ENCODE peak calls at places on chromosomes 3 and 15, in four cellular contexts. N is fibroblast of pulmonary artery, L is kidney epithelial cell, X is tibial nerve. O is an unnamed sample.

GRCh38 chr3:97872209-97873042 is 50.6 kb downstream of the CRYBG3 start:
- DNase-seq in N (peak), L (peak), X (no peak), O (peak)

GRCh38 chr3:126490619-126491018 is 14.9 kb upstream of the ZXDC start:
- DNase-seq in N (no peak), L (no peak), X (no peak), O (no peak)

GRCh38 chr3:113825090-113825489 is 13.5 kb upstream of the GRAMD1C start:
- DNase-seq in N (peak), L (peak), X (no peak), O (no peak)

GRCh38 chr3:99909714-99910508 is 92.2 kb downstream of the CMSS1 start:
- DNase-seq in N (peak), L (peak), X (no peak), O (peak)

GRCh38 chr3:178754852-178755510 is 218.7 kb downstream of the KCNMB2 start:
- DNase-seq in N (no peak), L (no peak), X (no peak), O (no peak)

GRCh38 chr3:53554559-53555511 is 60.4 kb downstream of the CACNA1D start:
- DNase-seq in N (no peak), L (no peak), X (no peak), O (no peak)

GRCh38 chr3:182370949-182371348 is 422.4 kb upstream of the ATP11B start:
- DNase-seq in N (no peak), L (no peak), X (no peak), O (peak)

GRCh38 chr15:91965501-91966180 is 112.1 kb downstream of the SLCO3A1 start:
- DNase-seq in N (peak), L (peak), X (no peak), O (peak)

GRCh38 chr15:70375006-70375409 is 277.3 kb upstream of the TLE3 start:
- DNase-seq in N (peak), L (peak), X (no peak), O (peak)

GRCh38 chr3:195697582-195698324 is 23.0 kb upstream of the MUC20 start:
- DNase-seq in N (peak), L (peak), X (no peak), O (peak)

GRCh38 chr15:39593071-39594055 is 12.5 kb downstream of the THBS1 start:
- DNase-seq in N (peak), L (no peak), X (no peak), O (peak)

GRCh38 chr15:26771168-26771916 is 1.5 kb downstream of the GABRB3 start:
- DNase-seq in N (no peak), L (no peak), X (no peak), O (no peak)

GRCh38 chr15:63908986-63909385 is 75.2 kb upstream of the HERC1 start:
- DNase-seq in N (no peak), L (no peak), X (no peak), O (no peak)

GRCh38 chr15:90895571-90896117 is 7.5 kb upstream of the MAN2A2 start:
- DNase-seq in N (peak), L (no peak), X (no peak), O (no peak)
- TF ChIP-seq CTCF in N (no peak), L (no peak), X (no peak), O (peak)

DNA sequence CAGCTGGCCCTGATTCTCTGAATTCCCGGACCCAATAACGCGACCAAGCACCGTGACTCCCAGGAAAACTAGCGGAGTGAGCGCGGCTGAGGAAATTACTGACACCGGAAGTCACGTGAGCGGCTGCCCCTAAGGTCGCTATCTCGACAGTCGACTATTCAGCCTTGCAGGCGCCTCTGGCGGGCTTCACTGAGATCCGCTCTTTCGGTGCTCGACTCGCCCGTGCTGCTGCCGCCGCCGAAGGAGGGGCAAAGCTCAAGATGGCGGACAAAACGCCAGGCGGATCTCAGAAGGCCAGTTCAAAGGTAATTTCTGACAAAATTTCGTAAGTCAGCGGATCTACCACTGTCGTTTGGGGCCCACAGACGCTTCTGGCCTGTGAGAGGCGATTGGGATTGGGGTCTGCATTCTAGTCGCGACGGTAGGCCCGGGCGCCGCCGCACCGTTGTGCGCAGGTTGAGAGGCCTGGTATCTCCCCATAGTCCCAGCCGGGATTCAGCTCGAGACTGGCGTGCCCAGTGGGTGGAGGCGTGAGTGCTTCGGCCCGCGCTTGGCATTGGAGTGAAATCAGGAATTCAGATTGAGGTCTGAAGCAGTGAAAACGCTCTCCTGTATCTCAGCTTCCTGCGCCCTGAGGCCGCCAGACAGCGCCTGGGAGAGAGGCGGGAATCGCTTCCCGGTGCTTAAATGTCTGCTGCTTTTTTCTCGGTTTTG is at the start of gene U2SURP:
- DNase-seq in N (peak), L (peak), X (peak), O (peak)
- TF ChIP-seq CTCF in N (no peak), L (no peak), X (peak), O (no peak)

GRCh38 chr3:140736863-140737460 is 59.1 kb downstream of the TRIM42 start:
- DNase-seq in N (peak), L (no peak), X (peak), O (peak)
- TF ChIP-seq CTCF in N (peak), L (peak), X (no peak), O (peak)

GRCh38 chr15:55774113-55774970 is 31.4 kb upstream of the PRTG start:
- DNase-seq in N (peak), L (no peak), X (no peak), O (peak)
- TF ChIP-seq CTCF in N (peak), L (peak), X (peak), O (peak)

GRCh38 chr3:37970802-37971201 is 19.8 kb upstream of the VILL start:
- DNase-seq in N (no peak), L (no peak), X (no peak), O (no peak)

GRCh38 chr3:37974121-37974927 is 16.3 kb upstream of the VILL start:
- DNase-seq in N (peak), L (no peak), X (no peak), O (peak)

GRCh38 chr3:37971467-37971866 is 19.1 kb upstream of the VILL start:
- DNase-seq in N (no peak), L (no peak), X (no peak), O (no peak)

GRCh38 chr3:37973250-37974054 is 17.1 kb upstream of the VILL start:
- DNase-seq in N (no peak), L (no peak), X (no peak), O (no peak)

DNA sequence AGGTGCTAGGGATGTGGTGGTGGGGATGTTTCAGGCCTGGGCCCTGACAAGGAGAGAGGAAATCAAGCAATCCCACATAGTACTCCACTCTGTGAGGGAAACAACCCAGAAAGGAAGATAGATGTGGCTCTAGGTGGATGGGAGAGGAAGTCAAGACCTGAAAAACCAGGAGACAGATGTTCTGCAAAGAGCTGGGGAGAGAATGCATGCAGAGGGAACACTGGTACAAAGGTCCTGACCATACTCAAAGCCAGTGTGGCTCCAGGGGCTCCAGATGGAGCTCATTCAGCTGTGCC is 15.7 kb upstream of the VILL start:
- DNase-seq in N (no peak), L (no peak), X (no peak), O (no peak)
- TF ChIP-seq CTCF in N (no peak), L (no peak), X (no peak), O (no peak)

GRCh38 chr3:11509175-11510000 is 134.3 kb downstream of the VGLL4 start:
- DNase-seq in N (peak), L (peak), X (peak), O (no peak)
- TF ChIP-seq CTCF in N (peak), L (peak), X (no peak), O (peak)

GRCh38 chr3:55484741-55485207 is 2.3 kb downstream of the WNT5A start:
- DNase-seq in N (no peak), L (no peak), X (no peak), O (peak)

GRCh38 chr3:55486101-55486856 is 827 bp downstream of the WNT5A start:
- DNase-seq in N (peak), L (no peak), X (no peak), O (peak)

GRCh38 chr3:55486857-55487375 is at the start of gene WNT5A:
- DNase-seq in N (peak), L (no peak), X (no peak), O (peak)

GRCh38 chr3:55484191-55484644 is 2.9 kb downstream of the WNT5A start:
- DNase-seq in N (no peak), L (no peak), X (no peak), O (no peak)

GRCh38 chr3:55485208-55485791 is 1.8 kb downstream of the WNT5A start:
- DNase-seq in N (peak), L (no peak), X (no peak), O (peak)
- TF ChIP-seq CTCF in N (peak), L (peak), X (peak), O (peak)